ENCODE peak calls at places on chromosomes 2 and 18, in five cellular contexts. M is GM23338, S is GM23248, B is A673, T is K562. N is an unnamed sample.

GRCh38 chr2:207258191-207258991 is 92.6 kb upstream of the KLF7 start:
- DNase-seq in S (peak), B (peak), T (no peak), M (no peak), N (no peak)

GRCh38 chr2:86293612-86294011 is 43.8 kb downstream of the REEP1 start:
- DNase-seq in T (no peak), B (no peak), M (no peak), S (no peak), N (no peak)

GRCh38 chr18:11871501-11871900 is 20.3 kb downstream of the CHMP1B start:
- DNase-seq in S (no peak), B (no peak), M (no peak), T (no peak), N (no peak)

GRCh38 chr18:31610841-31611240 is 19.2 kb downstream of the TTR start:
- DNase-seq in B (no peak), S (peak), M (peak), T (no peak), N (no peak)

GRCh38 chr2:166140922-166141321 is 13.1 kb upstream of the SCN1A start:
- DNase-seq in M (no peak), B (no peak), T (no peak), S (no peak), N (no peak)

GRCh38 chr18:26546875-26547301 is 1.5 kb downstream of the KCTD1 start:
- DNase-seq in T (no peak), M (no peak), B (no peak), S (no peak), N (no peak)

GRCh38 chr2:86239326-86239725 is 40.1 kb downstream of the MRPL35 start:
- DNase-seq in B (peak), T (no peak), S (no peak), M (no peak), N (no peak)

GRCh38 chr18:29123706-29124530 is 947.0 kb upstream of the CDH2 start:
- DNase-seq in B (no peak), M (peak), S (peak), T (no peak), N (no peak)

GRCh38 chr2:19752500-19752899 is 149.3 kb downstream of the TTC32 start:
- DNase-seq in S (no peak), M (no peak), B (no peak), T (no peak), N (no peak)

GRCh38 chr2:118599141-118599540 is 248.3 kb downstream of the EN1 start:
- DNase-seq in M (no peak), B (no peak), S (no peak), T (no peak), N (no peak)

GRCh38 chr2:3099145-3099859 is 278.3 kb downstream of the EIPR1 start:
- DNase-seq in T (no peak), M (no peak), B (no peak), S (no peak), N (no peak)

GRCh38 chr2:239177908-239178307 is 222.9 kb downstream of the HDAC4 start:
- DNase-seq in M (no peak), B (no peak), T (no peak), S (no peak), N (no peak)

GRCh38 chr2:3224681-3225080 is 152.9 kb downstream of the EIPR1 start:
- DNase-seq in B (no peak), M (no peak), S (no peak), T (no peak), N (no peak)

GRCh38 chr2:71830497-71831207 is 317.0 kb downstream of the CYP26B1 start:
- DNase-seq in B (no peak), M (no peak), T (no peak), S (peak), N (no peak)

GRCh38 chr2:105774781-105775337 is 30.1 kb downstream of the NCK2 start:
- DNase-seq in B (no peak), S (no peak), T (no peak), M (no peak), N (no peak)

GRCh38 chr2:36330456-36331395 is 24.9 kb upstream of the CRIM1 start:
- DNase-seq in M (no peak), B (no peak), T (no peak), S (peak), N (no peak)

GRCh38 chr2:238974061-238974460 is 126.2 kb downstream of the TWIST2 start:
- DNase-seq in M (no peak), S (peak), T (no peak), B (no peak), N (no peak)

GRCh38 chr2:111186123-111186715 is 65.5 kb downstream of the BCL2L11 start:
- DNase-seq in M (no peak), T (no peak), B (no peak), S (no peak), N (no peak)

GRCh38 chr2:10487144-10488104 is 39.3 kb upstream of the ODC1 start:
- DNase-seq in T (no peak), B (no peak), S (peak), M (no peak), N (no peak)

GRCh38 chr2:71944183-71944550 is 203.5 kb downstream of the CYP26B1 start:
- DNase-seq in M (no peak), B (no peak), S (no peak), T (no peak), N (no peak)

GRCh38 chr2:160221391-160222276 is 21.6 kb upstream of the ITGB6 start:
- DNase-seq in B (no peak), S (peak), T (no peak), M (no peak), N (no peak)

GRCh38 chr2:120453635-120453998 is 107.7 kb downstream of the INHBB start:
- DNase-seq in T (peak), B (no peak), S (peak), M (no peak), N (no peak)

GRCh38 chr2:177261115-177261779 is 3.3 kb downstream of the NFE2L2 start:
- DNase-seq in S (peak), M (no peak), B (no peak), T (no peak), N (no peak)

GRCh38 chr2:126665483-126665882 is 9.5 kb downstream of the GYPC start:
- DNase-seq in S (no peak), B (no peak), M (no peak), T (no peak), N (no peak)

GRCh38 chr2:68901199-68901515 is 30.0 kb upstream of the BMP10 start:
- DNase-seq in M (peak), S (no peak), B (peak), T (no peak), N (no peak)

GRCh38 chr2:102241616-102242260 is 54.9 kb downstream of the IL1RL2 start:
- DNase-seq in M (no peak), S (no peak), T (no peak), B (no peak), N (no peak)

GRCh38 chr2:51846796-51847195 is 814.9 kb upstream of the NRXN1 start:
- DNase-seq in S (no peak), M (no peak), B (no peak), T (no peak), N (no peak)

GRCh38 chr2:10500601-10501361 is 52.7 kb upstream of the ODC1 start:
- DNase-seq in T (no peak), B (no peak), M (no peak), S (peak), N (no peak)

GRCh38 chr2:216880509-216881184 is 20.8 kb upstream of the TNP1 start:
- DNase-seq in S (no peak), M (no peak), B (no peak), T (peak), N (no peak)

GRCh38 chr2:120177011-120177621 is 46.1 kb downstream of the TMEM185B start:
- DNase-seq in M (peak), T (peak), S (no peak), B (no peak), N (no peak)

GRCh38 chr2:100033976-100034375 is 108.4 kb downstream of the AFF3 start:
- DNase-seq in B (no peak), S (no peak), T (no peak), M (no peak), N (no peak)

GRCh38 chr18:28087173-28087563 is 89.8 kb downstream of the CDH2 start:
- DNase-seq in B (no peak), M (no peak), S (peak), T (no peak), N (no peak)

GRCh38 chr18:74499633-74500032 is 3.5 kb downstream of the CNDP2 start:
- DNase-seq in S (peak), M (no peak), B (no peak), T (peak), N (no peak)

GRCh38 chr2:144890828-144891227 is 370.9 kb upstream of the ZEB2 start:
- DNase-seq in T (no peak), M (peak), S (peak), B (peak), N (no peak)

GRCh38 chr2:157871415-157871814 is 4.7 kb downstream of the ACVR1 start:
- DNase-seq in B (no peak), M (no peak), S (no peak), T (no peak), N (no peak)

GRCh38 chr18:49858309-49859005 is 45.1 kb upstream of the ACAA2 start:
- DNase-seq in M (peak), T (peak), B (peak), S (peak), N (peak)

GRCh38 chr2:239344857-239345216 is 56.0 kb downstream of the HDAC4 start:
- DNase-seq in B (no peak), T (no peak), S (no peak), M (no peak), N (no peak)

GRCh38 chr2:36607947-36608346 is 10.0 kb upstream of the FEZ2 start:
- DNase-seq in B (no peak), M (no peak), S (peak), T (no peak), N (no peak)

GRCh38 chr2:10912076-10912731 is 470 bp downstream of the KCNF1 start:
- DNase-seq in S (peak), M (peak), T (no peak), B (no peak), N (no peak)

GRCh38 chr18:50696929-50697328 is 122.9 kb downstream of the MRO start:
- DNase-seq in T (no peak), B (no peak), M (peak), S (no peak), N (no peak)

DNA sequence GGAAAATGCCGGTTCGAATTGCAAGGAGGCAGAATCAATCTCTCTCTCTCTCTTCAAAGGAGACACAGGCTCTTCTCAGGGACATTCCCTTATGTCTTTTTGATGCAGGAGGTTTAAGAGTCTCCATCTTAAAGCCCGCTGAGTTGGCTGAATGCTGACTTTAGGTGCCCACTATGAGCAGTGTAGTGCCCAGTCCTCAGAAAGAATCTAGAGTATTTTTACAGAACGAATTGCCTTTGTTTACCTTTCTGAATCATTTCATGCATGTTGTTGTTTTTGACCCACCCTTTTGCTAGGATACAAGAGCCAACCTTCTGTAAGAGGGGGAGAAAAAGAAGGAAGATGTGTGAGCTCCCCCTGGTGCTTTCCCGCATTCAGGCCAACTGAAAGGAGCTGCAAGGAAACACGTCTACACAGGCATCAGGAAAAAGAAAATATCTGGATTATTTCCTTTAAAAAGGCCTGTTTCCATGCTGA is 193.5 kb upstream of the TCF4 start:
- DNase-seq in T (peak), S (peak), M (peak), B (peak), N (peak)
- H3K4me3 ChIP-seq in T (no peak), S (no peak), M (peak), B (no peak), N (no peak)

GRCh38 chr2:208406474-208407451 is at the start of gene PTH2R:
- DNase-seq in M (peak), S (peak), B (no peak), T (peak), N (no peak)
- TF ChIP-seq EZH2 in M (no peak), S (peak), B (peak), T (no peak), N (no peak)

DNA sequence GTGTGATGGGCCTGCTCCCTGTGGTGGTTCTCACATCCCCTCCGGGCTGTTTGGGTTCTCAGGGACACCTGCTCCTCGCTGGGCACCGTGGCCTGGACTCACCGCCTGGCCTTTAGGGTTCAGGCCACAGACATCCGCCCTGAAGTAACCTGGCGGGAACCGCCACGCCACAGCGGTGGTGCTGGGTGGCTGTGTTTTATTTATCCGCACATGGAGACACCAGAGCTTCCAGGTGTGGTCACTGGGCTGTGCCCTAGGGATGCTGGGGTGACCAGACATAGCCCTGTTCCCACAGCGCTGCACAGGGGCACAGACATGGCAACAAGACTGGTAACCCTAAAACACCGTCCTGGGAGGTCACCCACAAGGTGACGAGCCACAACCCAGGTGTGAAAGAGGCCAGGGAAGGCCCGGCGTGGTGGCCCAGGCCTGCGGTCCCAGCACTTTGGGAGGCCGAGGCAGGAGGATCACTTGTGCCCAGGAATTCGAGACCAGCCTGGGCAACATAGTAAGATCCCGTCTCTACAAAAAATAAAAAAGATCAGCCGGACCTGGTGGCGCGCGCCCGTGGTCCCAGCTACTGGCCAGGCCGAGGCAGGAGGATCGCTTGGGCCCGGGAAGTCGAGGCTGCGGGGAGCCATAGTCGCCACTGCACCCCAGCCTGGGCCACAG is 649 bp upstream of the HSBP1L1 start:
- DNase-seq in S (no peak), T (no peak), B (no peak), M (no peak), N (no peak)
- H3K4me3 ChIP-seq in S (peak), T (no peak), B (peak), M (peak), N (peak)

GRCh38 chr2:232420463-232421188 is 14.0 kb downstream of the ALPG start:
- DNase-seq in T (no peak), B (no peak), S (peak), M (peak), N (no peak)

GRCh38 chr2:232418466-232419244 is 12.0 kb downstream of the ALPG start:
- DNase-seq in B (no peak), M (peak), T (peak), S (peak), N (no peak)

GRCh38 chr2:232420073-232420454 is 13.4 kb downstream of the ALPG start:
- DNase-seq in T (no peak), S (no peak), M (peak), B (no peak), N (no peak)

GRCh38 chr2:232418056-232418455 is 11.4 kb downstream of the ALPG start:
- DNase-seq in B (no peak), T (no peak), M (no peak), S (no peak), N (no peak)

GRCh38 chr2:232419245-232420072 is 12.8 kb downstream of the ALPG start:
- DNase-seq in B (no peak), S (no peak), T (no peak), M (peak), N (no peak)
- TF ChIP-seq EZH2 in B (no peak), S (no peak), T (no peak), M (peak), N (peak)

DNA sequence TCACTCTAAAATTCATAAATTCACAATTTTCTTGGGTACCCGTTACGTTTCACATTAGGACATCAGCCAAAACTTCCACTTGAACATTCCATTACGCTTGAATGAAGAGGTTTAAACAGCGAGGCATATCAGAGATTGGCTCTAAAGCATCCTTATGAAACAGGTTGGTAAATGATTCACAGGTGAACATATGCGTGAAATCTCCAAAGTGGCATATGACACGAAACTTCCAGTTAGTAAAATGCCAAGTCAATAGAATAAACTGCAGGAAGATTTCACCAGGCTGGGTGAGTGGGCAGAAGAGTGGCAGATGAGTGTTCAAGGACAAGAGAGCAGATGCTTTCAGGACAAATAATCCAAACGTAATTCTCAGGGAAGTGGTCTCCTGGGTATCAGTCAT is 33.9 kb upstream of the GLS start:
- DNase-seq in B (no peak), M (no peak), T (no peak), S (no peak), N (no peak)
- H3K4me3 ChIP-seq in B (no peak), M (no peak), T (no peak), S (no peak), N (no peak)